ENCODE peak calls at places on chromosomes 11 and 22, in eight cellular contexts. F is HS-27A, U is H54, A is spleen, K is fibroblast of the aortic adventitia, S is NCI-H510A, Q is mucosa of gallbladder, W is left cardiac atrium. X is an unnamed sample.

GRCh38 chr11:74055938-74056337 is 47.1 kb upstream of the UCP3 start:
- DNase-seq in Q (no peak), S (peak), K (peak), F (no peak), A (no peak), W (no peak), U (peak), X (no peak)

GRCh38 chr22:27771637-27772369 is 29.8 kb downstream of the MN1 start:
- DNase-seq in Q (no peak), U (no peak), F (no peak), A (no peak), W (no peak), K (no peak), S (no peak), X (no peak)

GRCh38 chr22:31631381-31631780 is 30.6 kb downstream of the PISD start:
- DNase-seq in U (no peak), S (no peak), F (no peak), W (no peak), K (no peak), A (peak), Q (no peak), X (no peak)

GRCh38 chr22:46102752-46103151 is 47.6 kb upstream of the PPARA start:
- DNase-seq in W (no peak), S (no peak), K (no peak), U (no peak), F (no peak), Q (no peak), A (no peak), X (no peak)

GRCh38 chr11:114782650-114783310 is 104.5 kb downstream of the NXPE2 start:
- DNase-seq in K (no peak), F (no peak), U (no peak), S (no peak), A (no peak), Q (no peak), W (no peak), X (no peak)

GRCh38 chr11:9530901-9531625 is 42.4 kb upstream of the WEE1 start:
- DNase-seq in W (no peak), S (no peak), Q (no peak), U (no peak), K (no peak), F (no peak), A (no peak), X (no peak)

GRCh38 chr11:113562981-113563461 is 87.8 kb upstream of the DRD2 start:
- DNase-seq in Q (no peak), K (no peak), U (no peak), F (no peak), S (no peak), W (no peak), A (no peak), X (no peak)

GRCh38 chr22:42621505-42622002 is 6.9 kb upstream of the POLDIP3 start:
- DNase-seq in U (no peak), F (peak), K (peak), W (peak), Q (peak), A (peak), S (no peak), X (peak)

GRCh38 chr11:105968021-105968697 is 53.9 kb downstream of the MSANTD4 start:
- DNase-seq in K (peak), U (peak), S (no peak), A (no peak), Q (no peak), W (no peak), F (no peak), X (no peak)

GRCh38 chr11:2812371-2812991 is 73.1 kb downstream of the CDKN1C start:
- DNase-seq in W (peak), A (peak), Q (peak), K (peak), U (no peak), F (no peak), S (no peak), X (no peak)